ENCODE peak calls at places on chromosomes 12 and 14, in four cellular contexts. L is A549, B is HepG2, P is K562. F is an unnamed sample.
A peak's percentile ranks its signal among the peaks of the same experiment; 100 is the strongest.

GRCh38 chr12:91984571-91984970 is 161.1 kb downstream of the BTG1 start:
- DNase-seq in L (no peak), B (no peak), P (no peak), F (no peak)

GRCh38 chr12:67388331-67389163 is 119.4 kb downstream of the CAND1 start:
- DNase-seq in L (peak; percentile 7), B (no peak), P (no peak), F (no peak)

GRCh38 chr12:58196971-58197370 is 255.6 kb downstream of the ATP23 start:
- DNase-seq in L (no peak), B (no peak), P (no peak), F (no peak)

GRCh38 chr12:108729612-108730336 is 1.5 kb downstream of the CORO1C start:
- DNase-seq in L (no peak), B (peak; percentile 37), P (no peak), F (no peak)

GRCh38 chr14:94598816-94599655 is 13.2 kb upstream of the SERPINA3 start:
- DNase-seq in L (peak; percentile 87), B (peak; percentile 100), P (no peak), F (no peak)

GRCh38 chr14:95044463-95045254 is 112.7 kb downstream of the DICER1 start:
- DNase-seq in L (no peak), B (no peak), P (peak; percentile 18), F (no peak)

GRCh38 chr14:59787045-59787674 is 83.4 kb downstream of the RTN1 start:
- DNase-seq in L (no peak), B (no peak), P (peak; percentile 4), F (no peak)

GRCh38 chr12:79563021-79563739 is 127.6 kb downstream of the PAWR start:
- DNase-seq in L (no peak), B (no peak), P (no peak), F (no peak)

GRCh38 chr12:95641299-95641947 is 90.1 kb upstream of the USP44 start:
- DNase-seq in L (no peak), B (no peak), P (no peak), F (no peak)

GRCh38 chr14:67166450-67166853 is 22.8 kb upstream of the GARIN2 start:
- DNase-seq in L (no peak), B (no peak), P (no peak), F (no peak)

GRCh38 chr12:15728118-15728598 is 61.0 kb downstream of the EPS8 start:
- DNase-seq in L (peak; percentile 51), B (no peak), P (no peak), F (no peak)

GRCh38 chr14:20434701-20435453 is 1.1 kb downstream of the KLHL33 start:
- DNase-seq in L (no peak), B (no peak), P (no peak), F (no peak)

GRCh38 chr12:77299910-77300772 is 234.8 kb upstream of the E2F7 start:
- DNase-seq in L (no peak), B (no peak), P (no peak), F (no peak)

GRCh38 chr12:57735952-57736742 is 2.4 kb downstream of the AGAP2 start:
- DNase-seq in L (no peak), B (peak; percentile 37), P (peak; percentile 82), F (no peak)

GRCh38 chr12:19131020-19131431 is 1.5 kb downstream of the PLEKHA5 start:
- DNase-seq in L (peak; percentile 18), B (peak; percentile 41), P (no peak), F (no peak)

GRCh38 chr12:47785036-47785886 is 12.2 kb downstream of the SLC48A1 start:
- DNase-seq in L (no peak), B (no peak), P (peak; percentile 75), F (no peak)

GRCh38 chr12:104958946-104959841 is 1.1 kb upstream of the SLC41A2 start:
- DNase-seq in L (no peak), B (peak; percentile 30), P (peak; percentile 49), F (no peak)

GRCh38 chr12:79522237-79522636 is 168.5 kb downstream of the PAWR start:
- DNase-seq in L (no peak), B (no peak), P (no peak), F (no peak)

GRCh38 chr12:49642370-49642802 is 19.0 kb downstream of the PRPF40B start:
- DNase-seq in L (no peak), B (peak; percentile 86), P (no peak), F (no peak)

GRCh38 chr12:59820594-59821011 is 224.8 kb downstream of the SLC16A7 start:
- DNase-seq in L (no peak), B (no peak), P (no peak), F (no peak)

GRCh38 chr12:107512391-107512790 is 173.2 kb upstream of the PWP1 start:
- DNase-seq in L (no peak), B (no peak), P (no peak), F (no peak)

GRCh38 chr12:69274861-69275260 is 35.5 kb downstream of the CPSF6 start:
- DNase-seq in L (no peak), B (no peak), P (no peak), F (no peak)

GRCh38 chr14:85172889-85173458 is 357.0 kb upstream of the FLRT2 start:
- DNase-seq in L (no peak), B (no peak), P (no peak), F (no peak)

GRCh38 chr12:54030889-54031860 is 1.7 kb upstream of the HOXC5 start:
- DNase-seq in L (no peak), B (no peak), P (no peak), F (no peak)

GRCh38 chr12:117527480-117527857 is 166.0 kb upstream of the NOS1 start:
- DNase-seq in L (no peak), B (no peak), P (no peak), F (no peak)

GRCh38 chr12:108573310-108573709 is 10.9 kb downstream of the ISCU start:
- DNase-seq in L (no peak), B (no peak), P (no peak), F (peak; percentile 69)

GRCh38 chr14:34699873-34700621 is 14.3 kb downstream of the CFL2 start:
- DNase-seq in L (peak; percentile 65), B (peak; percentile 89), P (no peak), F (no peak)

GRCh38 chr14:102949801-102950451 is 27.5 kb downstream of the AMN start:
- DNase-seq in L (no peak), B (no peak), P (no peak), F (no peak)
- TF ChIP-seq MAX in L (no peak), B (no peak), P (no peak), F (no peak)

GRCh38 chr12:37543131-37543965 is 773.2 kb upstream of the ALG10B start:
- DNase-seq in L (no peak), B (no peak), P (no peak), F (no peak)
- TF ChIP-seq CHD4 in L (no peak), B (no peak), P (no peak), F (no peak)

DNA sequence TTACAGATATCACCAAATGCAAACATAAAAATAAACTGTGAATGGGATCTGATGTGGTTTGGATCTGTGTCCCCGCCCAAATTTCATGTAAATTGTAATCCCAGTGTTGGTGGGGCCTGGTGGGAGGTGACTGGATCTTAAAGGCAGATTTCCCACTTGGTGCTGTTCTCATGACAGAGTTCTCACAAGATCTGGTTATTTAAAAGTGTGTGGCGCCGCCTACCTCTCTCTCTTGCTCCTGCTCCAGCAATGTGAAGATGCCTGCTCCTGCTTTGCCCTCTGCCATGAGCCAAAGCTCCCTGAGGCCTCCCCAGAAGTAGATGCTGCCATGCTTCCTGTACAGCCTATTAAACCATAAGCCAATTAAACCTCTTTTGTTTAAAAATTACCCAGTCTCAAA is 47.8 kb downstream of the SLC25A21 start:
- DNase-seq in L (no peak), B (peak; percentile 41), P (no peak), F (no peak)
- TF ChIP-seq MAX in L (no peak), B (no peak), P (no peak), F (no peak)

GRCh38 chr14:93332032-93332852 is 594 bp downstream of the BTBD7 start:
- DNase-seq in L (no peak), B (peak; percentile 40), P (peak; percentile 70), F (no peak)

GRCh38 chr14:93330609-93331000 is 2.2 kb downstream of the BTBD7 start:
- DNase-seq in L (no peak), B (no peak), P (no peak), F (no peak)

GRCh38 chr14:93332853-93333630 is at the start of gene BTBD7:
- DNase-seq in L (peak; percentile 93), B (peak; percentile 90), P (peak; percentile 88), F (peak; percentile 63)

GRCh38 chr14:93329965-93330608 is 2.7 kb downstream of the BTBD7 start:
- DNase-seq in L (no peak), B (peak; percentile 69), P (no peak), F (no peak)

DNA sequence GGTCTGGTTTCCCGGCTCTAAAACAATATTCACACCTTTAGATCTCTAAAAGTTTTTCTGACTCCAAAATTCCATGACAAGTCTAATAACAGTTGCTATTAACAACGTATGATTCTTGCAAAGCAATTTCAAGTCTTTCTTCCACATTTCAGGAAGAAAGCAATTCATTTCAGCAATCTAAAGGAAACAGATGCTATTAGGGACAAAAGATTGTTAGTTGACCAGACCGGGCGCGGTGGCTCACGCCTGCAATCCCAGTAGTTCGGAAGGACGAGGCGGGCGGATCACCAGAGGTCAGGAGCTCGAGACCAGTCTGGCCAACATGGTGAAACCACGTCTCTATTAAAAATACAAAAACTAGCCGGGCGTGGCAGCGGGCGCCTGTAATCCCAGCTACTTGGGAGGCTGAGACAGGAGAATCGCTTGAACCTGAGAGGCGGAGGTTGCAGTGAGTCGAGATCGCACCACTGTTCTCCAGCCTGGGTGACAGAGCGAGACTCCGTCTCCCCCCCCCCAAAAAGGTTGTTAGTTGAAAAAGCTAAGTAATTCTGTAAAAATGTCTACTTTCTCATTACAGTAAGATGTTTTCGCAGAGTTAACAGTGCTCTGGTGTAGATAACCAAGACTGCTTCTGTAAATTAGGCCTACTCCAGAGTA is 1.3 kb downstream of the BTBD7 start:
- DNase-seq in L (no peak), B (no peak), P (no peak), F (no peak)
- TF ChIP-seq CHD4 in L (no peak), B (no peak), P (no peak), F (no peak)

GRCh38 chr12:89954259-89954658 is 245.6 kb upstream of the ATP2B1 start:
- DNase-seq in L (no peak), B (no peak), P (no peak), F (no peak)
- TF ChIP-seq MAX in L (no peak), B (no peak), P (no peak), F (no peak)